ENCODE peak calls at places on chromosomes 5 and 9, in nine cellular contexts. One of them, this sample, is unnamed.
A peak's percentile ranks its signal among the peaks of the same experiment; 100 is the strongest.

GRCh38 chr9:89497978-89498844 is at the start of gene SEMA4D:
- DNase-seq in activated effector memory CD4-positive, alpha-beta T cell treated with Interleukin-2 at 50 U/mL for 16 hours: no peak
- DNase-seq in stimulated activated CD8-positive, alpha-beta memory T cell treated with anti-CD3 and anti-CD28 coated beads, Interleukin-7, amount 100 ng/mL, for 24 hours: no peak
- DNase-seq in NCI-H1417: peak; percentile 41
- DNase-seq in lung: peak; percentile 79
- DNase-seq in lower leg skin: peak; percentile 84
- DNase-seq in AML-193: peak; percentile 49
- DNase-seq in psoas muscle: peak; percentile 75
- DNase-seq in brain microvascular endothelial cell: peak; percentile 11
- DNase-seq in this sample: peak; percentile 93

GRCh38 chr9:85553475-85553874 is 188.3 kb downstream of the AGTPBP1 start:
- DNase-seq in NCI-H1417: no peak
- DNase-seq in psoas muscle: no peak
- DNase-seq in stimulated activated CD8-positive, alpha-beta memory T cell treated with anti-CD3 and anti-CD28 coated beads, Interleukin-7, amount 100 ng/mL, for 24 hours: no peak
- DNase-seq in lung: no peak
- DNase-seq in brain microvascular endothelial cell: no peak
- DNase-seq in lower leg skin: no peak
- DNase-seq in activated effector memory CD4-positive, alpha-beta T cell treated with Interleukin-2 at 50 U/mL for 16 hours: no peak
- DNase-seq in AML-193: no peak
- DNase-seq in this sample: peak; percentile 71

GRCh38 chr5:175879743-175880142 is 8.4 kb downstream of the CPLX2 start:
- DNase-seq in NCI-H1417: no peak
- DNase-seq in activated effector memory CD4-positive, alpha-beta T cell treated with Interleukin-2 at 50 U/mL for 16 hours: no peak
- DNase-seq in lung: no peak
- DNase-seq in brain microvascular endothelial cell: no peak
- DNase-seq in lower leg skin: no peak
- DNase-seq in AML-193: no peak
- DNase-seq in psoas muscle: no peak
- DNase-seq in stimulated activated CD8-positive, alpha-beta memory T cell treated with anti-CD3 and anti-CD28 coated beads, Interleukin-7, amount 100 ng/mL, for 24 hours: no peak
- DNase-seq in this sample: no peak

GRCh38 chr5:125981016-125981415 is 442.2 kb upstream of the GRAMD2B start:
- DNase-seq in activated effector memory CD4-positive, alpha-beta T cell treated with Interleukin-2 at 50 U/mL for 16 hours: no peak
- DNase-seq in stimulated activated CD8-positive, alpha-beta memory T cell treated with anti-CD3 and anti-CD28 coated beads, Interleukin-7, amount 100 ng/mL, for 24 hours: no peak
- DNase-seq in NCI-H1417: no peak
- DNase-seq in brain microvascular endothelial cell: no peak
- DNase-seq in lower leg skin: no peak
- DNase-seq in AML-193: no peak
- DNase-seq in lung: no peak
- DNase-seq in psoas muscle: no peak
- DNase-seq in this sample: no peak

GRCh38 chr5:170554566-170555267 is 50.9 kb downstream of the KCNIP1 start:
- DNase-seq in AML-193: no peak
- DNase-seq in stimulated activated CD8-positive, alpha-beta memory T cell treated with anti-CD3 and anti-CD28 coated beads, Interleukin-7, amount 100 ng/mL, for 24 hours: no peak
- DNase-seq in brain microvascular endothelial cell: peak; percentile 7
- DNase-seq in psoas muscle: no peak
- DNase-seq in activated effector memory CD4-positive, alpha-beta T cell treated with Interleukin-2 at 50 U/mL for 16 hours: no peak
- DNase-seq in lung: no peak
- DNase-seq in lower leg skin: no peak
- DNase-seq in NCI-H1417: peak; percentile 3
- DNase-seq in this sample: peak; percentile 17

GRCh38 chr9:35923927-35924763 is 14.9 kb downstream of the SPAAR start:
- DNase-seq in psoas muscle: no peak
- DNase-seq in lung: no peak
- DNase-seq in AML-193: no peak
- DNase-seq in brain microvascular endothelial cell: peak; percentile 96
- DNase-seq in NCI-H1417: peak; percentile 16
- DNase-seq in activated effector memory CD4-positive, alpha-beta T cell treated with Interleukin-2 at 50 U/mL for 16 hours: no peak
- DNase-seq in stimulated activated CD8-positive, alpha-beta memory T cell treated with anti-CD3 and anti-CD28 coated beads, Interleukin-7, amount 100 ng/mL, for 24 hours: no peak
- DNase-seq in lower leg skin: no peak
- DNase-seq in this sample: no peak

GRCh38 chr5:79595086-79595485 is 17.2 kb upstream of the TENT2 start:
- DNase-seq in activated effector memory CD4-positive, alpha-beta T cell treated with Interleukin-2 at 50 U/mL for 16 hours: no peak
- DNase-seq in psoas muscle: no peak
- DNase-seq in lung: no peak
- DNase-seq in AML-193: no peak
- DNase-seq in brain microvascular endothelial cell: no peak
- DNase-seq in NCI-H1417: no peak
- DNase-seq in lower leg skin: no peak
- DNase-seq in stimulated activated CD8-positive, alpha-beta memory T cell treated with anti-CD3 and anti-CD28 coated beads, Interleukin-7, amount 100 ng/mL, for 24 hours: no peak
- DNase-seq in this sample: no peak

GRCh38 chr5:94072116-94072515 is 330.7 kb upstream of the POU5F2 start:
- DNase-seq in stimulated activated CD8-positive, alpha-beta memory T cell treated with anti-CD3 and anti-CD28 coated beads, Interleukin-7, amount 100 ng/mL, for 24 hours: no peak
- DNase-seq in lung: no peak
- DNase-seq in brain microvascular endothelial cell: no peak
- DNase-seq in psoas muscle: no peak
- DNase-seq in activated effector memory CD4-positive, alpha-beta T cell treated with Interleukin-2 at 50 U/mL for 16 hours: no peak
- DNase-seq in NCI-H1417: no peak
- DNase-seq in lower leg skin: no peak
- DNase-seq in AML-193: no peak
- DNase-seq in this sample: no peak

GRCh38 chr9:83336696-83337095 is 201.5 kb downstream of the FRMD3 start:
- DNase-seq in brain microvascular endothelial cell: no peak
- DNase-seq in activated effector memory CD4-positive, alpha-beta T cell treated with Interleukin-2 at 50 U/mL for 16 hours: no peak
- DNase-seq in AML-193: no peak
- DNase-seq in psoas muscle: no peak
- DNase-seq in NCI-H1417: no peak
- DNase-seq in lung: no peak
- DNase-seq in lower leg skin: no peak
- DNase-seq in stimulated activated CD8-positive, alpha-beta memory T cell treated with anti-CD3 and anti-CD28 coated beads, Interleukin-7, amount 100 ng/mL, for 24 hours: no peak
- DNase-seq in this sample: no peak